ENCODE peak calls at places on chromosome 20, in six cellular contexts. U is H1, C is K562, B is HepG2, H is GM12878, Z is GM12891. E is an unnamed sample.

GRCh38 chr20:63756648-63756991 is 17.0 kb downstream of the SLC2A4RG start:
- DNase-seq in H (no peak), B (no peak), Z (no peak), C (no peak), U (no peak), E (no peak)

GRCh38 chr20:19890358-19891117 is 126.6 kb upstream of the NAA20 start:
- DNase-seq in B (no peak), H (no peak), Z (no peak), C (no peak), U (no peak), E (no peak)

GRCh38 chr20:12835999-12836398 is 172.8 kb upstream of the SPTLC3 start:
- DNase-seq in C (no peak), B (no peak), Z (no peak), H (no peak), U (no peak), E (no peak)

GRCh38 chr20:4936392-4936850 is 64.9 kb downstream of the SLC23A2 start:
- DNase-seq in C (no peak), H (no peak), Z (no peak), B (no peak), U (no peak), E (no peak)

GRCh38 chr20:35478804-35479472 is 23.5 kb downstream of the CEP250 start:
- DNase-seq in B (peak), Z (peak), H (no peak), U (peak), C (no peak), E (no peak)

GRCh38 chr20:19317240-19318069 is 105.0 kb downstream of the SLC24A3 start:
- DNase-seq in C (no peak), U (no peak), B (no peak), H (no peak), Z (no peak), E (no peak)

GRCh38 chr20:54648421-54649142 is 173.2 kb downstream of the DOK5 start:
- DNase-seq in B (no peak), Z (no peak), C (no peak), U (no peak), H (no peak), E (no peak)

GRCh38 chr20:8545212-8545611 is 413.1 kb downstream of the PLCB1 start:
- DNase-seq in H (no peak), B (no peak), C (no peak), U (no peak), Z (no peak), E (no peak)

GRCh38 chr20:17614176-17614811 is 44.4 kb downstream of the DSTN start:
- DNase-seq in C (no peak), U (no peak), H (no peak), Z (no peak), B (no peak), E (no peak)

GRCh38 chr20:53623454-53624206 is 30.0 kb upstream of the ZNF217 start:
- DNase-seq in C (peak), U (no peak), H (peak), B (peak), Z (no peak), E (no peak)

GRCh38 chr20:36467076-36467999 is 74.0 kb upstream of the MYL9 start:
- DNase-seq in H (no peak), B (no peak), Z (peak), C (no peak), U (no peak), E (no peak)

GRCh38 chr20:64102647-64103354 is 4.6 kb downstream of the NPBWR2 start:
- DNase-seq in C (no peak), B (no peak), Z (no peak), U (peak), H (no peak), E (no peak)

GRCh38 chr20:36631651-36632050 is 14.3 kb downstream of the SLA2 start:
- DNase-seq in B (no peak), Z (no peak), H (no peak), C (no peak), U (no peak), E (no peak)

GRCh38 chr20:47355489-47356219 is 845 bp downstream of the ZMYND8 start:
- DNase-seq in Z (no peak), B (no peak), C (no peak), H (no peak), U (no peak), E (no peak)

GRCh38 chr20:51023617-51024155 is 779 bp upstream of the KCNG1 start:
- DNase-seq in U (peak), B (no peak), Z (no peak), H (no peak), C (no peak), E (no peak)

GRCh38 chr20:3130051-3130600 is 29.5 kb downstream of the FASTKD5 start:
- DNase-seq in Z (no peak), H (no peak), C (no peak), B (no peak), U (no peak), E (no peak)

GRCh38 chr20:25361287-25361683 is 29.4 kb downstream of the ABHD12 start:
- DNase-seq in C (no peak), B (peak), Z (no peak), H (no peak), U (no peak), E (no peak)

GRCh38 chr20:574297-574942 is 30.8 kb upstream of the CSNK2A1 start:
- DNase-seq in B (no peak), Z (no peak), C (no peak), H (no peak), U (peak), E (no peak)

GRCh38 chr20:4130404-4131189 is 115.2 kb upstream of the RNF24 start:
- DNase-seq in U (no peak), B (no peak), Z (no peak), H (no peak), C (peak), E (no peak)

GRCh38 chr20:50710492-50711063 is 19.2 kb upstream of the RIPOR3 start:
- DNase-seq in H (no peak), C (no peak), U (no peak), B (peak), Z (no peak), E (no peak)

DNA sequence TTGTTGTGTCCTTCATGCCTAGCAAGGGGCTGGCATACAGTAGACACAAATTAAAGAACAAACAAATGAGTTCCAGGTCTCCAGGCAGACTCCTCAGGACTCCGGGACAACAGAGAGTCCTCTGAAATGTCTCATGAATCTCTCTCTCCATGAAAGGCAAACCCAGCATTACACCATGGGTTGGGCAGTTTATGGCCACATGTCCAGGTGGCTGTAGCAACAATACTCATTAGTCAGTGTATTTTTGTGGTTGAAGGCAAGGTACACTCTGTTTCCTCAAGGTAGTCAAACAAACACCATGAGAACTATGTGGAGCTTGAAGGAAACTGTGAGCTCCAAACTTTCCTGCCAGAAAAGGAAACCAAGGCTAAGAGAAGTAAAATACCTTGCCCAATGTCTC is 62.2 kb downstream of the KCNB1 start:
- DNase-seq in U (no peak), H (no peak), C (no peak), Z (no peak), B (no peak), E (no peak)
- TF ChIP-seq POLR2AphosphoS5 in U (no peak), H (no peak), C (no peak), Z (no peak), B (no peak), E (no peak)

GRCh38 chr20:32458837-32459220 is 100.7 kb downstream of the ASXL1 start:
- DNase-seq in C (no peak), U (no peak), Z (no peak), B (no peak), H (no peak), E (no peak)

GRCh38 chr20:32456869-32457421 is 98.8 kb downstream of the ASXL1 start:
- DNase-seq in B (no peak), H (no peak), U (peak), C (no peak), Z (peak), E (peak)

GRCh38 chr20:32458061-32458836 is 100.1 kb downstream of the ASXL1 start:
- DNase-seq in U (no peak), C (no peak), Z (no peak), H (no peak), B (no peak), E (no peak)

GRCh38 chr20:32455901-32456701 is 98.0 kb downstream of the ASXL1 start:
- DNase-seq in H (no peak), U (no peak), Z (no peak), B (no peak), C (no peak), E (peak)

GRCh38 chr20:32457476-32457986 is 99.4 kb downstream of the ASXL1 start:
- DNase-seq in C (no peak), B (no peak), Z (peak), H (no peak), U (peak), E (peak)
- TF ChIP-seq POLR2A in C (no peak), B (no peak), Z (no peak), H (no peak), U (no peak), E (no peak)

DNA sequence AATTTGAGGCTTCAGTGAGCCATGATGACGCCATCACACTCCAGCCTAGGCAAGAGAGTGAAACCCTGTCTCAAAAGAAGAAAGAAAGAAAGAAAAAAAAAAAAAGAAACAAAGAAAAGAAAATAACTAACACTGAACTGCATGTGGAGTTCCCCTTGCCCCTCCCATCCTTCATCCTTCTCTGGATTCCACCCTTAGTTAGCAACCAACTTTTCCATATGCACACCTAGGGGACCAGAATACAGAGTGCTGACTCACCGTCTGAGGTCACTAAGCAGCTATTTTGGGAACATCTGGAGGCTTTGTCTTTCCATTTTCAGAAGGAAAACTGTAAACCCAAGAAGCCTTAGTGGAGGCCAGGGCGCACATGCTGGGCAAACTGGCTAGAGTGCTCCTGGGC is 257.4 kb downstream of the MAFB start:
- DNase-seq in B (no peak), C (no peak), H (no peak), Z (no peak), U (no peak), E (no peak)
- TF ChIP-seq TAF1 in B (no peak), C (no peak), H (no peak), Z (no peak), U (no peak), E (no peak)

GRCh38 chr20:57400821-57401564 is 9.8 kb downstream of the RBM38 start:
- DNase-seq in Z (no peak), B (no peak), H (no peak), U (no peak), C (no peak), E (no peak)
- TF ChIP-seq POLR2AphosphoS5 in Z (peak), B (no peak), H (peak), U (no peak), C (no peak), E (no peak)

GRCh38 chr20:45358282-45359068 is 4.5 kb upstream of the SYS1 start:
- DNase-seq in B (peak), Z (no peak), C (peak), H (no peak), U (no peak), E (no peak)
- TF ChIP-seq POLR2A in B (no peak), Z (no peak), C (no peak), H (no peak), U (no peak), E (no peak)

GRCh38 chr20:24337551-24337950 is 131.9 kb upstream of the SYNDIG1 start:
- DNase-seq in B (no peak), C (no peak), Z (no peak), U (no peak), H (no peak), E (no peak)

GRCh38 chr20:24334830-24335229 is 134.6 kb upstream of the SYNDIG1 start:
- DNase-seq in H (no peak), U (no peak), Z (no peak), C (no peak), B (no peak), E (no peak)

GRCh38 chr20:24340933-24341332 is 128.5 kb upstream of the SYNDIG1 start:
- DNase-seq in B (no peak), Z (no peak), H (no peak), U (no peak), C (no peak), E (no peak)

GRCh38 chr20:24339179-24339578 is 130.2 kb upstream of the SYNDIG1 start:
- DNase-seq in C (no peak), U (no peak), B (no peak), Z (no peak), H (no peak), E (no peak)

DNA sequence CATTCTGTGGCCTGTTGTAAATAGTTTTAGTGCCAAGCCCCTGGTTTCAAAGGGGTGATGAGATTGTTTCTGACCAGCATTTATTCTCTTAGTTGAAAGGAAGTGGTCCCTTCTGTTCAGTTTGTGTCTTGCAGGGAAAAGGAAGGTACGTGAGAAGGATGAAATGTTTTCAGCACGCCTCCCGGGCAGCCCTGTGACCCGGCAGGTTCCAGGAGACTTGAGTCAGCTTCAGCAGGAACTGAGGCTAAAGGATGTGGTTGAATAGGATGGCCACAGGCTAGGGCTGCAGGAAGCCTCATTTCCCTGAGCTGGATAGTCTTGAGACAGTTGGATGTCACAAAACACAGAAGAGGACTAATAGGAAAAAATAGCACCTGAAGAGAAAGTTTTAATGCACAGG is 132.4 kb upstream of the SYNDIG1 start:
- DNase-seq in C (no peak), H (no peak), Z (no peak), U (no peak), B (no peak), E (no peak)
- TF ChIP-seq TAF1 in C (no peak), H (no peak), Z (no peak), U (no peak), B (no peak), E (no peak)

GRCh38 chr20:10559266-10559665 is 114.5 kb downstream of the JAG1 start:
- DNase-seq in Z (no peak), H (no peak), U (no peak), B (no peak), C (no peak), E (no peak)

GRCh38 chr20:10557685-10558084 is 116.1 kb downstream of the JAG1 start:
- DNase-seq in B (no peak), U (no peak), H (no peak), Z (no peak), C (no peak), E (no peak)

GRCh38 chr20:10556519-10557083 is 117.2 kb downstream of the JAG1 start:
- DNase-seq in Z (no peak), H (no peak), U (no peak), B (no peak), C (no peak), E (no peak)

GRCh38 chr20:10560681-10561080 is 113.1 kb downstream of the JAG1 start:
- DNase-seq in Z (no peak), H (no peak), C (no peak), B (no peak), U (no peak), E (no peak)

GRCh38 chr20:10558635-10559187 is 115.1 kb downstream of the JAG1 start:
- DNase-seq in H (peak), C (no peak), Z (no peak), U (no peak), B (no peak), E (no peak)
- TF ChIP-seq POLR2AphosphoS5 in H (peak), C (no peak), Z (no peak), U (no peak), B (no peak), E (no peak)

GRCh38 chr20:31593221-31594001 is 11.7 kb upstream of the ID1 start:
- DNase-seq in Z (no peak), B (peak), U (no peak), C (peak), H (no peak), E (no peak)
- TF ChIP-seq POLR2A in Z (no peak), B (peak), U (no peak), C (no peak), H (no peak), E (no peak)

E was measured in GM12892.